ENCODE peak calls at places on chromosomes 2 and 18, in eight cellular contexts. Y is activated CD8-positive, alpha-beta T cell treated with anti-CD3 and anti-CD28 coated beads for 36 hours; F is tibial artery; W is neural crest cell; O is body of pancreas; Z is fibroblast of the aortic adventitia; M is cardiac fibroblast; X is AG04449. U is an unnamed sample.

GRCh38 chr18:76384861-76385680 is 110.0 kb downstream of the ZNF516 start:
- DNase-seq in Y (no peak), F (no peak), W (no peak), O (no peak), Z (no peak), M (no peak), X (no peak), U (no peak)

GRCh38 chr2:127504552-127505460 is 21.5 kb downstream of the IWS1 start:
- DNase-seq in Y (no peak), F (no peak), W (no peak), O (no peak), Z (no peak), M (no peak), X (no peak), U (no peak)

GRCh38 chr18:427005-427404 is 73.5 kb downstream of the COLEC12 start:
- DNase-seq in Y (no peak), F (no peak), W (no peak), O (no peak), Z (peak), M (peak), X (no peak), U (no peak)

GRCh38 chr2:71669628-71670429 is 216.5 kb downstream of the DYSF start:
- DNase-seq in Y (no peak), F (no peak), W (no peak), O (no peak), Z (no peak), M (no peak), X (no peak), U (no peak)

GRCh38 chr18:55982992-55983391 is 395.0 kb upstream of the TCF4 start:
- DNase-seq in Y (no peak), F (no peak), W (no peak), O (no peak), Z (no peak), M (no peak), X (no peak), U (no peak)

GRCh38 chr18:13624563-13625237 is 101.7 kb downstream of the FAM210A start:
- DNase-seq in Y (no peak), F (no peak), W (no peak), O (no peak), Z (no peak), M (no peak), X (no peak), U (no peak)

GRCh38 chr2:219509780-219510511 is 4.3 kb upstream of the ASIC4 start:
- DNase-seq in Y (peak), F (peak), W (peak), O (peak), Z (peak), M (peak), X (no peak), U (peak)

GRCh38 chr2:224638338-224638823 is 53.2 kb upstream of the CUL3 start:
- DNase-seq in Y (peak), F (no peak), W (no peak), O (no peak), Z (peak), M (no peak), X (no peak), U (peak)

GRCh38 chr18:29307231-29307630 is 1130.3 kb upstream of the CDH2 start:
- DNase-seq in Y (no peak), F (no peak), W (no peak), O (no peak), Z (no peak), M (no peak), X (no peak), U (no peak)

GRCh38 chr2:232420463-232421188 is 14.0 kb downstream of the ALPG start:
- DNase-seq in Y (peak), F (no peak), W (no peak), O (peak), Z (no peak), M (peak), X (no peak), U (no peak)

GRCh38 chr18:2901405-2901989 is 54.7 kb downstream of the EMILIN2 start:
- DNase-seq in Y (no peak), F (no peak), W (no peak), O (no peak), Z (peak), M (no peak), X (no peak), U (no peak)

GRCh38 chr2:30756051-30756719 is 51.1 kb downstream of the CAPN13 start:
- DNase-seq in Y (no peak), F (no peak), W (peak), O (no peak), Z (no peak), M (peak), X (no peak), U (no peak)

GRCh38 chr18:8654482-8655451 is 45.5 kb downstream of the RAB12 start:
- DNase-seq in Y (no peak), F (no peak), W (no peak), O (no peak), Z (peak), M (peak), X (no peak), U (peak)

GRCh38 chr2:140863713-140864112 is 1267.1 kb downstream of the LRP1B start:
- DNase-seq in Y (no peak), F (no peak), W (no peak), O (no peak), Z (peak), M (peak), X (no peak), U (peak)

GRCh38 chr2:113079123-113079522 is 11.4 kb downstream of the IL1F10 start:
- DNase-seq in Y (no peak), F (no peak), W (no peak), O (no peak), Z (no peak), M (no peak), X (no peak), U (no peak)

GRCh38 chr18:71020342-71021096 is 731.7 kb downstream of the SOCS6 start:
- DNase-seq in Y (no peak), F (no peak), W (no peak), O (no peak), Z (peak), M (peak), X (no peak), U (no peak)

GRCh38 chr2:68607837-68608236 is 35.5 kb upstream of the PROKR1 start:
- DNase-seq in Y (no peak), F (no peak), W (no peak), O (no peak), Z (no peak), M (no peak), X (no peak), U (no peak)

GRCh38 chr2:43212931-43213330 is 13.5 kb downstream of the ZFP36L2 start:
- DNase-seq in Y (no peak), F (peak), W (no peak), O (no peak), Z (no peak), M (no peak), X (no peak), U (no peak)

GRCh38 chr2:13003500-13003899 is 286.8 kb downstream of the TRIB2 start:
- DNase-seq in Y (no peak), F (no peak), W (no peak), O (no peak), Z (peak), M (peak), X (no peak), U (no peak)

GRCh38 chr18:73785276-73785675 is 362.4 kb downstream of the FBXO15 start:
- DNase-seq in Y (no peak), F (no peak), W (no peak), O (no peak), Z (peak), M (peak), X (no peak), U (no peak)

GRCh38 chr2:85504434-85505261 is 34.3 kb upstream of the MAT2A start:
- DNase-seq in Y (no peak), F (peak), W (no peak), O (no peak), Z (peak), M (peak), X (peak), U (no peak)

GRCh38 chr2:11652555-11652954 is 17.4 kb downstream of the NTSR2 start:
- DNase-seq in Y (no peak), F (no peak), W (no peak), O (no peak), Z (no peak), M (peak), X (peak), U (no peak)

GRCh38 chr2:19569300-19569791 is 210.9 kb upstream of the OSR1 start:
- DNase-seq in Y (no peak), F (no peak), W (no peak), O (no peak), Z (peak), M (peak), X (no peak), U (no peak)

GRCh38 chr2:38499921-38500634 is 102.7 kb downstream of the HNRNPLL start:
- DNase-seq in Y (no peak), F (peak), W (no peak), O (no peak), Z (peak), M (peak), X (no peak), U (no peak)

GRCh38 chr18:70634576-70635147 is 345.8 kb downstream of the SOCS6 start:
- DNase-seq in Y (no peak), F (no peak), W (no peak), O (no peak), Z (peak), M (no peak), X (no peak), U (no peak)

GRCh38 chr2:171550613-171551012 is 28.3 kb downstream of the CYBRD1 start:
- DNase-seq in Y (no peak), F (no peak), W (no peak), O (no peak), Z (peak), M (peak), X (no peak), U (no peak)

GRCh38 chr18:9578306-9578705 is 36.1 kb downstream of the PPP4R1 start:
- DNase-seq in Y (no peak), F (no peak), W (no peak), O (no peak), Z (peak), M (no peak), X (no peak), U (no peak)

GRCh38 chr2:195505701-195506100 is 151.3 kb upstream of the SLC39A10 start:
- DNase-seq in Y (no peak), F (no peak), W (no peak), O (no peak), Z (no peak), M (no peak), X (no peak), U (peak)

GRCh38 chr2:33598472-33599174 is 476 bp downstream of the FAM98A start:
- DNase-seq in Y (peak), F (peak), W (peak), O (peak), Z (peak), M (peak), X (no peak), U (peak)

GRCh38 chr2:218367415-218368149 is 10.9 kb downstream of the CATIP start:
- DNase-seq in Y (peak), F (peak), W (peak), O (peak), Z (peak), M (peak), X (no peak), U (peak)

GRCh38 chr2:13492262-13492661 is 775.5 kb downstream of the TRIB2 start:
- DNase-seq in Y (no peak), F (no peak), W (no peak), O (no peak), Z (no peak), M (no peak), X (no peak), U (no peak)

GRCh38 chr2:186480991-186481390 is 5.1 kb upstream of the ZC3H15 start:
- DNase-seq in Y (no peak), F (no peak), W (no peak), O (no peak), Z (no peak), M (no peak), X (no peak), U (no peak)

GRCh38 chr2:23497063-23497462 is 112.1 kb downstream of the KLHL29 start:
- DNase-seq in Y (peak), F (peak), W (no peak), O (no peak), Z (peak), M (peak), X (no peak), U (no peak)

DNA sequence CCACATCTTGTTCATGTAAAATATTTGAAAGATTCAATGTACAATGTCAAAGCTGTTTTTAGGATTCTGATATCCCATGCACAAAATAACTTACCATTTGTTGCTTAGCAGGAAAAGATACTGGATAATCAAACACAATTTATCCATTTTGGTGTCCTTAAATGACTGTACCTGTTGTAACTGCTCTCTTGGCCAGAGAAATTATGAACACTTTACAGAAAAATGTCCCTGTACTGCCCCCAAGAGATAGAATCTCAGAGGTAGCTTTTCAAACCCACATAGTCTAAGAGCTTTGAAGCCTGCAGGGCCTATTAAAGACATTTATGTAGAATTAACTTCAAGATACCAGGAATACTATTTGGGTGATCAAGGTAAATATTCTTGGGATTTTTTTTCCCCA is 12.2 kb upstream of the ME2 start:
- DNase-seq in Y (no peak), F (no peak), W (no peak), O (no peak), Z (peak), M (peak), X (no peak), U (peak)
- TF ChIP-seq CTCF in Y (no peak), F (no peak), W (no peak), O (no peak), Z (peak), M (peak), X (no peak), U (peak)

GRCh38 chr18:48409591-48410094 is 460 bp upstream of the ZBTB7C start:
- DNase-seq in Y (peak), F (peak), W (peak), O (peak), Z (no peak), M (peak), X (no peak), U (peak)
- TF ChIP-seq CTCF in Y (no peak), F (no peak), W (no peak), O (no peak), Z (no peak), M (no peak), X (no peak), U (no peak)

DNA sequence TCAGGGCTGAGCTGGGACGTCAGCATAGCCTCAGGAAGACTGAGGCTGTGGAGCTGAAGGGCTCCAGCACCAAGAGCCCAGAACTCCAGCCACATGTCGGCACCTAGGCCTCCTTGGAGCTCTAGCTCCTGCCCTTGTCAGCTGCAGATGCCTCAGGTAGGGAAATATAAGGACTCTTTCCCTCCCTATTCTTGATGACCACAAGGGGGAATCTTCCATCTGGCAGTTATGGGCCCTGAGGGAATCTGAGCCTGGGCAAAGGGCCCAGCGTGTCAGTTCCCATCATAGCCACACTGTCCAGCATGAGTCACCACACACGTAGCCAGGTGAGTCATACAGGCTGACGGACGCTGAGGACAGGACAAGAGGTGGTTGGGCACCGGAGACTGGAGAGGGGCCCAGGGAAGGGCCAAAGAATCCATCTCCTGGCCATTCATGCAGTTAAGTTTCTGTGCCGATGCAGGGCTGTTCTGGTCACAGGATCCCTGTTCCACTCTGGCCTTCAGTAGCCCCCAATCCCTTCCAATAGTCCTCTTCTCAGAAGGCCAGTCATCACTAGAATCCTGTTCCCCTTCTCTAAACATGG is 1.8 kb downstream of the MPV17 start:
- DNase-seq in Y (no peak), F (peak), W (no peak), O (peak), Z (peak), M (peak), X (peak), U (no peak)
- TF ChIP-seq CTCF in Y (no peak), F (no peak), W (peak), O (no peak), Z (peak), M (peak), X (peak), U (no peak)

DNA sequence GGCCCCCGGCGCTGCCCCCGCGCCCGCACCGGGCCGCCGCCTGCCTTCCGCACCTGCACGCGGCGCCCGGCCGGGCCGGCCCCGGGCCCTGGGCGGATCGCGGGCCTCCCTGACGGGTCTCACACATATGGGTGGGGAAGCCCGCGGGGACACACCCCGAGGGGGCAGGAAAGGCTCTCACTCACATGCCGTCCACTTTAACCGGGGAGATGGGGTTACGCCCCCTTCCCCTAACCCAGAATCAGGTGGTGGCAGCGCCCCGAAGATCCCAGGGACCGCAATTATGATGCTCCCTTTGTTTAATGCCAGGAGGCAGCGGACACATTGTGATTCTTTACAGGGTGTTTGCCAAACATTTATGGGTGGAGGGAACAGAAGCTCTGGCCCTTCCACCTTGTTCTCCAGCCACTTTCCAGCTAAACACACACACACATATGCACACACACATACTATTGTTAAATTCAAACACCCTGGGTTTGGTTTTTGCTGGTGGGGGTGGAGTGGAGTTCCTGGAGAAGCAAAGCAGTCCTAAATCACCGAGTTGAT is 433 bp upstream of the ANKRD44 start:
- DNase-seq in Y (no peak), F (no peak), W (no peak), O (no peak), Z (peak), M (no peak), X (no peak), U (no peak)
- TF ChIP-seq CTCF in Y (no peak), F (no peak), W (no peak), O (no peak), Z (no peak), M (no peak), X (no peak), U (no peak)

DNA sequence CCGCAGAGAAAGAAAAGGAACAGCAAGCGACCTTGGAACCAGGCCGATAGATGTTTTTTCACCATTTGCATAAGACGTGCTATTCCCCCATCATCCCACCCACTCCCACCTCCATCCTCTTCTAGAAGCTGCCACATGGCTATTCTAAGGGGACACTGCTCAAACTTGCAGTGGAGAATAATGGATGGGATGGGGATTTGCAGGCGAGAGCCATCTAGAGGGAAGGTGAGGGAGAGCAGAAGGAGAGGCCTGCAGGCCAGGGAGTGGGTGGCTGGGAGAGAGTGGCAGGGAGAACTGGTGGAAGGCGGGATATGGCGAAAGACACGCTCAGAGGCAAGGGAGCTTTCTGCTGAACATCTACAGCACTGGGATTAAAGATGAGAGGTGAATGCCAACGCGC is 84.9 kb downstream of the MAPK4 start:
- DNase-seq in Y (no peak), F (no peak), W (no peak), O (no peak), Z (no peak), M (peak), X (no peak), U (no peak)
- TF ChIP-seq CTCF in Y (no peak), F (no peak), W (peak), O (no peak), Z (no peak), M (peak), X (no peak), U (no peak)

GRCh38 chr18:23585897-23586248 is 433 bp downstream of the NPC1 start:
- DNase-seq in Y (no peak), F (no peak), W (no peak), O (no peak), Z (no peak), M (no peak), X (no peak), U (no peak)

GRCh38 chr18:23585007-23585871 is 1.1 kb downstream of the NPC1 start:
- DNase-seq in Y (peak), F (no peak), W (no peak), O (no peak), Z (peak), M (peak), X (no peak), U (no peak)

GRCh38 chr18:23586249-23587196 is at the start of gene NPC1:
- DNase-seq in Y (peak), F (peak), W (peak), O (peak), Z (peak), M (peak), X (no peak), U (peak)

GRCh38 chr18:23588836-23589560 is 2.7 kb upstream of the NPC1 start:
- DNase-seq in Y (no peak), F (no peak), W (no peak), O (no peak), Z (peak), M (peak), X (no peak), U (no peak)

DNA sequence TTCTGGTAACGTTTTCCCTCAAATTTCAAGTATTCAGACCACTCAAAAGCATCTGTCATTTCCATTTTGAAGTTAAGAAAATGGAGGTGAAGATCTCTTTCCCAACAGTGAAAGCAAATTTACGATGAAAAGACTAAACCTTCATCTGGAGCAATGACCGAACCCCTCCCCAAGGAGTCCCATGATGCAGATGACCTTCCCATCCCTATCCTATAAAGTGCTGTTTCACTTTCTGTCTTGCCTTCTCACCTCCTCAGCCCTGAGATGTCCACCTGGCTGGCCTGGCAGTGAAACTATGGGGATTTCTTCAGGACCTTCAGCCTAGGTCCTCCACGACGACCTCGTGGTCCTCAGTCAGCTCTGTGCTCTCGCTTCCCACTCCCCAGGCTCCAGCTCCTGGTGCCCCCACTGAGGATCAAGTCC is 925 bp upstream of the NPC1 start:
- DNase-seq in Y (no peak), F (no peak), W (no peak), O (peak), Z (no peak), M (no peak), X (no peak), U (no peak)
- TF ChIP-seq CTCF in Y (no peak), F (peak), W (peak), O (no peak), Z (no peak), M (no peak), X (no peak), U (no peak)

U was measured in GM10248.